ENCODE peak calls at places on chromosomes 3 and 15, in six cellular contexts. One of them, this sample, is unnamed.

GRCh38 chr3:135905058-135905724 is 60.3 kb upstream of the PPP2R3A start:
- DNase-seq in HFF-Myc: no peak
- DNase-seq in endodermal cell: no peak
- DNase-seq in kidney: no peak
- DNase-seq in astrocyte of the spinal cord: no peak
- DNase-seq in GM12865: no peak
- DNase-seq in this sample: no peak

GRCh38 chr3:177343122-177343521 is 145.8 kb upstream of the TBL1XR1 start:
- DNase-seq in HFF-Myc: no peak
- DNase-seq in endodermal cell: no peak
- DNase-seq in kidney: no peak
- DNase-seq in astrocyte of the spinal cord: no peak
- DNase-seq in GM12865: no peak
- DNase-seq in this sample: no peak

GRCh38 chr3:12005951-12006625 is 1.9 kb downstream of the SYN2 start:
- DNase-seq in HFF-Myc: no peak
- DNase-seq in endodermal cell: no peak
- DNase-seq in kidney: no peak
- DNase-seq in astrocyte of the spinal cord: no peak
- DNase-seq in GM12865: no peak
- DNase-seq in this sample: no peak

GRCh38 chr3:71780430-71780829 is 4.5 kb downstream of the PROK2 start:
- DNase-seq in HFF-Myc: no peak
- DNase-seq in endodermal cell: peak; percentile 68
- DNase-seq in kidney: no peak
- DNase-seq in astrocyte of the spinal cord: no peak
- DNase-seq in GM12865: no peak
- DNase-seq in this sample: no peak

GRCh38 chr3:186802701-186803100 is 3.6 kb downstream of the RFC4 start:
- DNase-seq in HFF-Myc: no peak
- DNase-seq in endodermal cell: no peak
- DNase-seq in kidney: no peak
- DNase-seq in astrocyte of the spinal cord: no peak
- DNase-seq in GM12865: no peak
- DNase-seq in this sample: no peak

GRCh38 chr15:48858401-48858800 is 19.5 kb upstream of the EID1 start:
- DNase-seq in HFF-Myc: no peak
- DNase-seq in endodermal cell: no peak
- DNase-seq in kidney: no peak
- DNase-seq in astrocyte of the spinal cord: peak; percentile 38
- DNase-seq in GM12865: no peak
- DNase-seq in this sample: no peak

GRCh38 chr3:108345492-108346205 is 49.3 kb downstream of the HHLA2 start:
- DNase-seq in HFF-Myc: no peak
- DNase-seq in endodermal cell: no peak
- DNase-seq in kidney: no peak
- DNase-seq in astrocyte of the spinal cord: no peak
- DNase-seq in GM12865: no peak
- DNase-seq in this sample: peak; percentile 92

GRCh38 chr15:32888221-32888761 is 170.5 kb downstream of the GREM1 start:
- DNase-seq in HFF-Myc: peak; percentile 61
- DNase-seq in endodermal cell: no peak
- DNase-seq in kidney: no peak
- DNase-seq in astrocyte of the spinal cord: no peak
- DNase-seq in GM12865: no peak
- DNase-seq in this sample: no peak

GRCh38 chr15:43253431-43254403 is 13.0 kb downstream of the TGM5 start:
- DNase-seq in HFF-Myc: no peak
- DNase-seq in endodermal cell: peak; percentile 29
- DNase-seq in kidney: peak; percentile 85
- DNase-seq in astrocyte of the spinal cord: peak; percentile 37
- DNase-seq in GM12865: peak; percentile 76
- DNase-seq in this sample: peak; percentile 62

GRCh38 chr3:71721721-71722157 is 3.5 kb downstream of the EIF4E3 start:
- DNase-seq in HFF-Myc: no peak
- DNase-seq in endodermal cell: no peak
- DNase-seq in kidney: no peak
- DNase-seq in astrocyte of the spinal cord: no peak
- DNase-seq in GM12865: no peak
- DNase-seq in this sample: no peak

GRCh38 chr3:17752441-17752840 is 10.0 kb upstream of the TBC1D5 start:
- DNase-seq in HFF-Myc: no peak
- DNase-seq in endodermal cell: no peak
- DNase-seq in kidney: no peak
- DNase-seq in astrocyte of the spinal cord: no peak
- DNase-seq in GM12865: no peak
- DNase-seq in this sample: no peak

GRCh38 chr3:17302774-17303173 is 418.0 kb downstream of the PLCL2 start:
- DNase-seq in HFF-Myc: peak; percentile 7
- DNase-seq in endodermal cell: no peak
- DNase-seq in kidney: no peak
- DNase-seq in astrocyte of the spinal cord: peak; percentile 20
- DNase-seq in GM12865: no peak
- DNase-seq in this sample: no peak

GRCh38 chr3:50212502-50212901 is 7.4 kb downstream of the SLC38A3 start:
- DNase-seq in HFF-Myc: no peak
- DNase-seq in endodermal cell: peak; percentile 79
- DNase-seq in kidney: no peak
- DNase-seq in astrocyte of the spinal cord: no peak
- DNase-seq in GM12865: no peak
- DNase-seq in this sample: no peak

GRCh38 chr3:39141211-39141995 is 12.0 kb downstream of the CSRNP1 start:
- DNase-seq in HFF-Myc: no peak
- DNase-seq in endodermal cell: peak; percentile 55
- DNase-seq in kidney: peak; percentile 96
- DNase-seq in astrocyte of the spinal cord: no peak
- DNase-seq in GM12865: no peak
- DNase-seq in this sample: peak; percentile 94

GRCh38 chr3:70947584-70947983 is 635.1 kb upstream of the MDFIC2 start:
- DNase-seq in HFF-Myc: no peak
- DNase-seq in endodermal cell: no peak
- DNase-seq in kidney: no peak
- DNase-seq in astrocyte of the spinal cord: no peak
- DNase-seq in GM12865: no peak
- DNase-seq in this sample: no peak

GRCh38 chr3:24929521-24929920 is 434.9 kb upstream of the THRB start:
- DNase-seq in HFF-Myc: no peak
- DNase-seq in endodermal cell: no peak
- DNase-seq in kidney: no peak
- DNase-seq in astrocyte of the spinal cord: no peak
- DNase-seq in GM12865: no peak
- DNase-seq in this sample: no peak

GRCh38 chr3:47586746-47587145 is 8.1 kb upstream of the CSPG5 start:
- DNase-seq in HFF-Myc: no peak
- DNase-seq in endodermal cell: no peak
- DNase-seq in kidney: no peak
- DNase-seq in astrocyte of the spinal cord: peak; percentile 15
- DNase-seq in GM12865: no peak
- DNase-seq in this sample: no peak

GRCh38 chr3:27535809-27536392 is 51.7 kb upstream of the SLC4A7 start:
- DNase-seq in HFF-Myc: no peak
- DNase-seq in endodermal cell: no peak
- DNase-seq in kidney: no peak
- DNase-seq in astrocyte of the spinal cord: peak; percentile 49
- DNase-seq in GM12865: no peak
- DNase-seq in this sample: no peak

GRCh38 chr3:105866656-105867653 is 1.9 kb downstream of the CBLB start:
- DNase-seq in HFF-Myc: no peak
- DNase-seq in endodermal cell: no peak
- DNase-seq in kidney: no peak
- DNase-seq in astrocyte of the spinal cord: peak; percentile 62
- DNase-seq in GM12865: peak; percentile 88
- DNase-seq in this sample: no peak

GRCh38 chr15:32671339-32672325 is 30.1 kb downstream of the SCG5 start:
- DNase-seq in HFF-Myc: no peak
- DNase-seq in endodermal cell: no peak
- DNase-seq in kidney: no peak
- DNase-seq in astrocyte of the spinal cord: no peak
- DNase-seq in GM12865: no peak
- DNase-seq in this sample: no peak

GRCh38 chr3:180383332-180384020 is 218.5 kb upstream of the TTC14 start:
- DNase-seq in HFF-Myc: no peak
- DNase-seq in endodermal cell: no peak
- DNase-seq in kidney: no peak
- DNase-seq in astrocyte of the spinal cord: no peak
- DNase-seq in GM12865: no peak
- DNase-seq in this sample: no peak

GRCh38 chr15:61832223-61832622 is 228.0 kb downstream of the VPS13C start:
- DNase-seq in HFF-Myc: no peak
- DNase-seq in endodermal cell: no peak
- DNase-seq in kidney: no peak
- DNase-seq in astrocyte of the spinal cord: no peak
- DNase-seq in GM12865: no peak
- DNase-seq in this sample: no peak

GRCh38 chr15:61828860-61829513 is 231.3 kb downstream of the VPS13C start:
- DNase-seq in HFF-Myc: no peak
- DNase-seq in endodermal cell: no peak
- DNase-seq in kidney: no peak
- DNase-seq in astrocyte of the spinal cord: peak; percentile 8
- DNase-seq in GM12865: no peak
- DNase-seq in this sample: no peak

GRCh38 chr15:61829514-61829889 is 230.7 kb downstream of the VPS13C start:
- DNase-seq in HFF-Myc: no peak
- DNase-seq in endodermal cell: no peak
- DNase-seq in kidney: no peak
- DNase-seq in astrocyte of the spinal cord: no peak
- DNase-seq in GM12865: no peak
- DNase-seq in this sample: peak; percentile 25

GRCh38 chr15:61831505-61831921 is 228.7 kb downstream of the VPS13C start:
- DNase-seq in HFF-Myc: no peak
- DNase-seq in endodermal cell: no peak
- DNase-seq in kidney: no peak
- DNase-seq in astrocyte of the spinal cord: no peak
- DNase-seq in GM12865: no peak
- DNase-seq in this sample: no peak

GRCh38 chr15:61830536-61831330 is 229.5 kb downstream of the VPS13C start:
- DNase-seq in HFF-Myc: no peak
- DNase-seq in endodermal cell: no peak
- DNase-seq in kidney: no peak
- DNase-seq in astrocyte of the spinal cord: no peak
- DNase-seq in GM12865: no peak
- DNase-seq in this sample: no peak
- H3K4me3 ChIP-seq in HFF-Myc: no peak overlapping the region
- H3K4me3 ChIP-seq in endodermal cell: no peak overlapping the region
- H3K4me3 ChIP-seq in kidney: no peak overlapping the region
- H3K4me3 ChIP-seq in astrocyte of the spinal cord: no peak overlapping the region
- H3K4me3 ChIP-seq in GM12865: no peak overlapping the region
- H3K4me3 ChIP-seq in this sample: no peak overlapping the region

GRCh38 chr3:124926426-124927116 is 8.0 kb downstream of the MUC13 start:
- DNase-seq in HFF-Myc: no peak
- DNase-seq in endodermal cell: no peak
- DNase-seq in kidney: no peak
- DNase-seq in astrocyte of the spinal cord: peak; percentile 11
- DNase-seq in GM12865: no peak
- DNase-seq in this sample: no peak

GRCh38 chr3:124920718-124921117 is 13.8 kb downstream of the MUC13 start:
- DNase-seq in HFF-Myc: no peak
- DNase-seq in endodermal cell: no peak
- DNase-seq in kidney: no peak
- DNase-seq in astrocyte of the spinal cord: no peak
- DNase-seq in GM12865: no peak
- DNase-seq in this sample: no peak

GRCh38 chr3:124927454-124928079 is 7.0 kb downstream of the MUC13 start:
- DNase-seq in HFF-Myc: no peak
- DNase-seq in endodermal cell: no peak
- DNase-seq in kidney: no peak
- DNase-seq in astrocyte of the spinal cord: no peak
- DNase-seq in GM12865: peak; percentile 67
- DNase-seq in this sample: no peak

GRCh38 chr3:124924741-124925140 is 9.8 kb downstream of the MUC13 start:
- DNase-seq in HFF-Myc: no peak
- DNase-seq in endodermal cell: no peak
- DNase-seq in kidney: no peak
- DNase-seq in astrocyte of the spinal cord: no peak
- DNase-seq in GM12865: no peak
- DNase-seq in this sample: no peak

GRCh38 chr3:124923833-124924232 is 10.7 kb downstream of the MUC13 start:
- DNase-seq in HFF-Myc: no peak
- DNase-seq in endodermal cell: no peak
- DNase-seq in kidney: no peak
- DNase-seq in astrocyte of the spinal cord: no peak
- DNase-seq in GM12865: no peak
- DNase-seq in this sample: no peak
- H3K4me3 ChIP-seq in HFF-Myc: no peak overlapping the region
- H3K4me3 ChIP-seq in endodermal cell: no peak overlapping the region
- H3K4me3 ChIP-seq in kidney: no peak overlapping the region
- H3K4me3 ChIP-seq in astrocyte of the spinal cord: no peak overlapping the region
- H3K4me3 ChIP-seq in GM12865: no peak overlapping the region
- H3K4me3 ChIP-seq in this sample: no peak overlapping the region

GRCh38 chr3:156483426-156483825 is 71.5 kb downstream of the SSR3 start:
- DNase-seq in HFF-Myc: peak; percentile 74
- DNase-seq in endodermal cell: no peak
- DNase-seq in kidney: no peak
- DNase-seq in astrocyte of the spinal cord: peak; percentile 87
- DNase-seq in GM12865: peak; percentile 88
- DNase-seq in this sample: no peak
- H3K4me3 ChIP-seq in HFF-Myc: peak overlapping the region; percentile 1
- H3K4me3 ChIP-seq in endodermal cell: no peak overlapping the region
- H3K4me3 ChIP-seq in kidney: no peak overlapping the region
- H3K4me3 ChIP-seq in astrocyte of the spinal cord: no peak overlapping the region
- H3K4me3 ChIP-seq in GM12865: peak overlapping the region; percentile 54
- H3K4me3 ChIP-seq in this sample: no peak overlapping the region

DNA sequence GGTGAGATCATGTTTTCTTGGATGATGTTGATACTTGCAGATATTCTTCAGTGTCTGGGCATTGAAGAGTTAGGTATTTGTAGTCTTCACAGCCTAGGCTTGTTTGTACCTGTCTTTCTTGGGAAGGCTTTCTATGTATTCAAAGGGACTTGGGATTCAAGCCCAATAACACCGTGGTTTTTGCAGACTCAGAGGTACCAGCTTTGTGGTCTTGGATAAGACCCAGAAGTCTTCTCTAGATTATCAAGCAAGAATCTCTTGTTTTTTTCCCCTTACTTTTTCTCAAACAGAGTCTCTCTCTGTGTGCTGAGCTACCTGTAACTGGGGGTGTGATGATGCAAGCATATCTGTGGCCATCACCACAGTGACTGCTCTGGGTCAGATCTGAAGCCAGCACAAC is 42.7 kb upstream of the CCK start:
- DNase-seq in HFF-Myc: no peak
- DNase-seq in endodermal cell: no peak
- DNase-seq in kidney: no peak
- DNase-seq in astrocyte of the spinal cord: no peak
- DNase-seq in GM12865: no peak
- DNase-seq in this sample: no peak
- H3K4me3 ChIP-seq in HFF-Myc: no peak overlapping the region
- H3K4me3 ChIP-seq in endodermal cell: no peak overlapping the region
- H3K4me3 ChIP-seq in kidney: no peak overlapping the region
- H3K4me3 ChIP-seq in astrocyte of the spinal cord: no peak overlapping the region
- H3K4me3 ChIP-seq in GM12865: no peak overlapping the region
- H3K4me3 ChIP-seq in this sample: no peak overlapping the region